ENCODE peak calls at places on chromosomes 1 and 21, in eight cellular contexts. M, I, Y, D, B, K, E and J are unnamed samples.

GRCh38 chr1:36386262-36387140 is 777 bp upstream of the STK40 start:
- DNase-seq in M (peak; percentile 97), I (peak; percentile 99), Y (peak; percentile 95), D (peak; percentile 95), B (peak; percentile 99), K (peak; percentile 98), E (peak; percentile 96), J (peak; percentile 99)

GRCh38 chr1:154972517-154973343 is 1.8 kb upstream of the CKS1B start:
- DNase-seq in M (peak; percentile 88), I (no peak), Y (peak; percentile 44), D (peak; percentile 95), B (peak; percentile 90), K (peak; percentile 97), E (peak; percentile 67), J (peak; percentile 78)

GRCh38 chr1:43930168-43930948 is 3.2 kb upstream of the ARTN start:
- DNase-seq in M (no peak), I (no peak), Y (no peak), D (no peak), B (no peak), K (no peak), E (no peak), J (peak; percentile 51)

GRCh38 chr1:33323663-33324477 is 3.0 kb upstream of the A3GALT2 start:
- DNase-seq in M (no peak), I (no peak), Y (no peak), D (no peak), B (no peak), K (no peak), E (no peak), J (peak; percentile 64)

GRCh38 chr1:156444407-156445001 is 56.1 kb downstream of the MEF2D start:
- DNase-seq in M (no peak), I (no peak), Y (no peak), D (peak; percentile 52), B (no peak), K (peak; percentile 61), E (no peak), J (no peak)

GRCh38 chr1:58422436-58422835 is 124.1 kb downstream of the OMA1 start:
- DNase-seq in M (no peak), I (no peak), Y (no peak), D (no peak), B (no peak), K (no peak), E (no peak), J (no peak)

GRCh38 chr1:187516874-187517273 is 688.1 kb downstream of the PLA2G4A start:
- DNase-seq in M (no peak), I (no peak), Y (no peak), D (no peak), B (no peak), K (no peak), E (no peak), J (no peak)

GRCh38 chr1:205456868-205457724 is 1.3 kb upstream of the BLACAT1 start:
- DNase-seq in M (no peak), I (no peak), Y (no peak), D (no peak), B (no peak), K (no peak), E (no peak), J (no peak)

GRCh38 chr1:116983678-116984077 is 17.9 kb upstream of the CD101 start:
- DNase-seq in M (no peak), I (no peak), Y (no peak), D (no peak), B (no peak), K (no peak), E (no peak), J (no peak)

GRCh38 chr1:157626099-157626498 is 28.2 kb upstream of the FCRL4 start:
- DNase-seq in M (no peak), I (no peak), Y (no peak), D (peak; percentile 3), B (no peak), K (peak; percentile 31), E (no peak), J (no peak)

GRCh38 chr1:4658643-4659042 is 4.2 kb downstream of the AJAP1 start:
- DNase-seq in M (no peak), I (no peak), Y (no peak), D (no peak), B (no peak), K (no peak), E (no peak), J (no peak)

DNA sequence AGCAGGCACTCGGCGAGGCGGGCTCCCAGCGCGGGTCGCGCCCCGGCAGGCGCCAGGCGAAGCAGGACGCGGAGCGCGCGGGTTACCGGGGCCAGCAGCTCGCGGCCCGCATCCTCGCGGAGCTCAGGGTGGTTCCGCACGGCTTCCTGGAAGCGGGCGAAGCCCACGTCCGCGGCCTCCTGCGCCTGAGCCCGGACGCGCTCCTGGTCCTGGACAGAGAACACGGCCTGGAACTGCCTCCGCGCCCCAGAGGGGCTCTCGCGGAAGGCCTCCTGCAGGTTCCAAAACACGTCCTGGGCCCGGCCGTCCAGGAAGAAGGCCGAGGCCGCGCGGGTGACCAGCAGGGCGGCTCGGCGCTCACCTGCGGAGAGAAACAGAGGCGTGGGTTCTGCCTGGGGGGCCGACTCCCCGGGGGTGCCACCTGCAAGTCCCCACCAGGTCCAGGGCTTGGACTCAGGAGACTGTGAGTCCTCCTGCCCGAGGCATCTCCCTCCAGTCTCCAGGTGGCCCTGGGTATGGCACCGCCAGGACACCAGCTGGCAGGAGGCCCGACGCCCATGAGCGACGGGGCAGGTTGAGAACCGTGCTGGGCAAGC is 11.4 kb downstream of the TTC34 start:
- DNase-seq in M (peak; percentile 44), I (no peak), Y (no peak), D (no peak), B (no peak), K (no peak), E (no peak), J (peak; percentile 56)
- TF ChIP-seq EP300 in M (no peak), I (no peak), Y (no peak), D (no peak), B (no peak), K (no peak), E (no peak), J (no peak)

DNA sequence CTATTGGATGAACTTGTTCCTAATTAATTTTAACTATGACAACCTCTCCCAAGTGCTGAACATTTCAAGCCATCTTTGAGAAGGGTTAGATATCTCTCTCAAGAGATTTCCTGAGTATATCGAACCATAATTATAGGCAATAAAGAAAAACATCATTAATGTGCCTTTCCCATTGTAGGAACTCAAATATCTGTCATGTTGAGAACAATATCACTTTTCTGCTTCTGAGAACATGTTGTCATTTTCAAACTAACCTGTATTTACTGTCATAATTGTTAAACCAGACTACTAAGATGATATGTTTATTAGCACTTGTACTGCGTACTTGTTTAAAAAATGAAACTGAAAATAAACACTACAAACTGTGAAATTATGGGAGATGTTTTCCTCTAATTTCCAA is 4.3 kb downstream of the EPS15 start:
- DNase-seq in M (no peak), I (no peak), Y (no peak), D (no peak), B (no peak), K (no peak), E (no peak), J (no peak)
- TF ChIP-seq EP300 in M (no peak), I (no peak), Y (no peak), D (no peak), B (no peak), K (no peak), E (no peak), J (no peak)

GRCh38 chr21:44483288-44484237 is 28.3 kb downstream of the LRRC3 start:
- DNase-seq in M (no peak), I (no peak), Y (no peak), D (peak; percentile 16), B (no peak), K (no peak), E (no peak), J (no peak)

GRCh38 chr21:44484498-44485253 is 29.4 kb downstream of the LRRC3 start:
- DNase-seq in M (no peak), I (no peak), Y (no peak), D (peak; percentile 48), B (no peak), K (no peak), E (no peak), J (no peak)

GRCh38 chr21:44480200-44481065 is 25.1 kb downstream of the LRRC3 start:
- DNase-seq in M (no peak), I (no peak), Y (no peak), D (no peak), B (no peak), K (no peak), E (no peak), J (no peak)

GRCh38 chr21:44485254-44485793 is 30.0 kb downstream of the LRRC3 start:
- DNase-seq in M (no peak), I (no peak), Y (peak; percentile 17), D (no peak), B (peak; percentile 61), K (peak; percentile 83), E (no peak), J (no peak)

GRCh38 chr21:44482581-44483287 is 27.4 kb downstream of the LRRC3 start:
- DNase-seq in M (no peak), I (no peak), Y (no peak), D (peak; percentile 99), B (no peak), K (peak; percentile 20), E (no peak), J (no peak)
- TF ChIP-seq EP300 in M (no peak), I (no peak), Y (no peak), D (no peak), B (no peak), K (no peak), E (no peak), J (no peak)

GRCh38 chr1:94418664-94419655 is 771 bp downstream of the ABCD3 start:
- DNase-seq in M (peak; percentile 74), I (no peak), Y (peak; percentile 51), D (no peak), B (peak; percentile 70), K (peak; percentile 22), E (peak; percentile 46), J (peak; percentile 63)
- TF ChIP-seq EP300 in M (no peak), I (no peak), Y (no peak), D (no peak), B (no peak), K (no peak), E (no peak), J (no peak)